ENCODE peak calls at places on chromosome 14, in seven cellular contexts. T, B, V, L, G, O and A are unnamed samples.

GRCh38 chr14:66709292-66709691 is 201.3 kb downstream of the GPHN start:
- DNase-seq in G (no peak), T (no peak), O (peak; percentile 76), B (no peak), L (no peak), V (no peak), A (no peak)

GRCh38 chr14:35829449-35829848 is 3.3 kb downstream of the BRMS1L start:
- DNase-seq in T (no peak), L (no peak), O (peak; percentile 63), G (no peak), B (no peak), V (no peak), A (no peak)

GRCh38 chr14:95545769-95546168 is 10.9 kb downstream of the GLRX5 start:
- DNase-seq in B (no peak), V (no peak), L (no peak), O (peak; percentile 96), G (no peak), T (no peak), A (no peak)

GRCh38 chr14:23153891-23154796 is 29.3 kb downstream of the SLC7A8 start:
- DNase-seq in O (peak; percentile 54), L (no peak), V (peak; percentile 97), B (no peak), G (peak; percentile 65), T (peak; percentile 43), A (no peak)

GRCh38 chr14:69652942-69653680 is 41.7 kb downstream of the SUSD6 start:
- DNase-seq in L (no peak), O (peak; percentile 47), G (no peak), B (no peak), T (no peak), V (no peak), A (no peak)

GRCh38 chr14:21098134-21098891 is at the start of gene ZNF219:
- DNase-seq in V (peak; percentile 85), O (peak; percentile 48), G (peak; percentile 68), B (peak; percentile 43), T (peak; percentile 81), L (no peak), A (no peak)

GRCh38 chr14:81818271-81818670 is 284.6 kb upstream of the SEL1L start:
- DNase-seq in G (no peak), O (no peak), L (no peak), V (no peak), T (no peak), B (no peak), A (no peak)

GRCh38 chr14:79551591-79551990 is 659.7 kb downstream of the DIO2 start:
- DNase-seq in B (no peak), G (no peak), T (no peak), O (no peak), V (no peak), L (no peak), A (no peak)

GRCh38 chr14:35632276-35633071 is 98.5 kb downstream of the INSM2 start:
- DNase-seq in T (no peak), L (no peak), B (no peak), G (no peak), V (no peak), O (peak; percentile 36), A (no peak)

GRCh38 chr14:85934123-85934885 is 404.4 kb downstream of the FLRT2 start:
- DNase-seq in B (peak; percentile 27), G (peak; percentile 27), V (no peak), T (no peak), O (peak; percentile 0), L (peak; percentile 72), A (no peak)

GRCh38 chr14:72514660-72515025 is 379.3 kb downstream of the DPF3 start:
- DNase-seq in G (no peak), O (no peak), B (no peak), V (no peak), T (no peak), L (peak; percentile 42), A (no peak)

GRCh38 chr14:22047105-22047504 is 373.5 kb upstream of the OR4E1 start:
- DNase-seq in L (no peak), V (no peak), O (no peak), T (peak; percentile 62), G (no peak), B (no peak), A (no peak)

GRCh38 chr14:21902561-21903199 is 229.1 kb upstream of the OR4E1 start:
- DNase-seq in O (no peak), L (peak; percentile 54), G (no peak), B (no peak), V (no peak), T (no peak), A (no peak)

GRCh38 chr14:100376751-100377171 is 53.6 kb downstream of the SLC25A47 start:
- DNase-seq in T (no peak), G (no peak), O (peak; percentile 40), B (no peak), L (no peak), V (no peak), A (no peak)

GRCh38 chr14:59632381-59632780 is 55.8 kb upstream of the CCDC175 start:
- DNase-seq in T (peak; percentile 30), G (peak; percentile 25), L (no peak), V (no peak), O (peak; percentile 7), B (no peak), A (no peak)

GRCh38 chr14:22432348-22432976 is 156.6 kb downstream of the DAD1 start:
- DNase-seq in T (peak; percentile 36), B (no peak), G (no peak), L (no peak), O (peak; percentile 95), V (no peak), A (no peak)

GRCh38 chr14:96309907-96310330 is 53.2 kb downstream of the ATG2B start:
- DNase-seq in V (no peak), B (no peak), O (no peak), L (no peak), T (no peak), G (no peak), A (no peak)

GRCh38 chr14:41606249-41607118 is at the start of gene LRFN5:
- DNase-seq in T (peak; percentile 69), V (no peak), O (peak; percentile 53), L (no peak), G (no peak), B (no peak), A (peak; percentile 61)

GRCh38 chr14:60655898-60656754 is 6.8 kb upstream of the SIX1 start:
- DNase-seq in V (no peak), T (no peak), G (no peak), B (no peak), O (peak; percentile 34), L (no peak), A (no peak)

GRCh38 chr14:51807355-51807754 is 53.1 kb upstream of the GNG2 start:
- DNase-seq in L (no peak), G (no peak), V (no peak), B (no peak), O (peak; percentile 58), T (no peak), A (no peak)

GRCh38 chr14:91415794-91416743 is 1.6 kb downstream of the CCDC88C start:
- DNase-seq in T (no peak), B (peak; percentile 40), L (peak; percentile 82), V (no peak), O (peak; percentile 14), G (no peak), A (no peak)

GRCh38 chr14:97539884-97540283 is 742.7 kb downstream of the VRK1 start:
- DNase-seq in G (no peak), B (no peak), O (no peak), L (no peak), T (no peak), V (no peak), A (no peak)

GRCh38 chr14:57244103-57244502 is 24.6 kb downstream of the EXOC5 start:
- DNase-seq in G (no peak), T (no peak), V (no peak), B (no peak), O (peak; percentile 43), L (no peak), A (no peak)

GRCh38 chr14:63800651-63801385 is 52.0 kb upstream of the SYNE2 start:
- DNase-seq in O (no peak), G (no peak), V (no peak), T (no peak), L (no peak), B (no peak), A (no peak)

GRCh38 chr14:23095196-23096108 is at the start of gene C14orf119:
- DNase-seq in T (peak; percentile 100), G (peak; percentile 99), L (no peak), O (peak; percentile 98), V (peak; percentile 100), B (peak; percentile 77), A (peak; percentile 99)

GRCh38 chr14:31877333-31877798 is 199.7 kb upstream of the ARHGAP5 start:
- DNase-seq in O (no peak), T (no peak), L (no peak), B (no peak), V (no peak), G (no peak), A (no peak)

DNA sequence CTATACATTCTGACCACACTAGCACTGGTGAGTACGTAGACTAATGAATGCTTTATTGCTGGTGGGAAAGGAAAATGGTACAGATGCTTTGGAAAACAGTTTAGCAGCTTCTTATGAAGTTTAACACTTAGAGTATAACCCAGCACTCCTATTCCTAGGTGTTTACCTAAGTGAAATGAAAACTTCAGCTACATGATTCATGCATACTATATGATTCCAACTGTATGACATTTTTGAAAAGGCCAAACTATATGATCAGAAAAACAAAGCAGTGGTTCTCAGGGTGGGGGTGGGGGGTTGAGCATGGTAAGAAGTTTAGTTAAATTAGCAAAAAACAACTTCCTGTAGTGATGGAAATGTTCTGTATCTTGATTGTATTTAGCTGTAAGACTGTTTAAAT is 22.1 kb upstream of the ARID4A start:
- DNase-seq in V (no peak), B (no peak), O (no peak), T (no peak), G (no peak), L (no peak), A (no peak)
- TF ChIP-seq CTCF in V (no peak), B (no peak), O (no peak), T (no peak), G (no peak), L (no peak), A (no peak)

GRCh38 chr14:89728964-89729363 is 225.6 kb downstream of the EFCAB11 start:
- DNase-seq in L (no peak), B (no peak), O (no peak), V (no peak), T (no peak), G (no peak), A (no peak)
- TF ChIP-seq CTCF in L (no peak), B (no peak), O (no peak), V (no peak), T (no peak), G (no peak), A (no peak)

GRCh38 chr14:94407906-94408305 is 19.5 kb upstream of the SERPINA1 start:
- DNase-seq in V (no peak), O (peak; percentile 59), T (no peak), B (no peak), L (no peak), G (no peak), A (no peak)

GRCh38 chr14:94408546-94409095 is 20.2 kb upstream of the SERPINA1 start:
- DNase-seq in V (no peak), B (no peak), L (no peak), T (no peak), G (no peak), O (no peak), A (no peak)

GRCh38 chr14:94411638-94412037 is 23.2 kb upstream of the SERPINA1 start:
- DNase-seq in V (no peak), G (peak; percentile 40), T (no peak), L (no peak), B (no peak), O (no peak), A (no peak)

GRCh38 chr14:94412671-94413638 is 24.6 kb upstream of the SERPINA1 start:
- DNase-seq in T (no peak), O (no peak), B (no peak), L (no peak), G (peak; percentile 25), V (no peak), A (no peak)
- TF ChIP-seq CTCF in T (peak; percentile 63), O (peak; percentile 29), B (no peak), L (no peak), G (peak; percentile 76), V (no peak), A (peak; percentile 26)

GRCh38 chr14:106436310-106436905 is 910.0 kb downstream of the TMEM121 start:
- DNase-seq in L (peak; percentile 86), O (no peak), B (peak; percentile 44), T (no peak), V (no peak), G (peak; percentile 60), A (no peak)
- TF ChIP-seq CTCF in L (no peak), O (no peak), B (peak; percentile 45), T (no peak), V (peak; percentile 24), G (no peak), A (no peak)